ENCODE peak calls at places on chromosomes 7 and 10, in four cellular contexts. D is skeletal muscle cell, W is left kidney, Z is M059J. P is an unnamed sample.
A peak's percentile ranks its signal among the peaks of the same experiment; 100 is the strongest.

GRCh38 chr7:134941185-134941900 is 45.0 kb upstream of the AGBL3 start:
- DNase-seq in D (peak; percentile 73), W (peak; percentile 16), Z (peak; percentile 83), P (peak; percentile 62)

GRCh38 chr7:35874881-35875280 is 74.0 kb downstream of the SEPTIN7 start:
- DNase-seq in D (peak; percentile 12), W (no peak), Z (no peak), P (no peak)

GRCh38 chr7:31134246-31135188 is 82.4 kb downstream of the ADCYAP1R1 start:
- DNase-seq in D (peak; percentile 15), W (peak; percentile 92), Z (peak; percentile 73), P (peak; percentile 23)

GRCh38 chr7:12210179-12211053 is 678 bp upstream of the TMEM106B start:
- DNase-seq in D (peak; percentile 4), W (peak; percentile 65), Z (no peak), P (no peak)

GRCh38 chr10:49465717-49466116 is 69.8 kb upstream of the DRGX start:
- DNase-seq in D (no peak), W (no peak), Z (no peak), P (no peak)

GRCh38 chr7:71784180-71784579 is 628.0 kb downstream of the CALN1 start:
- DNase-seq in D (no peak), W (peak; percentile 27), Z (no peak), P (no peak)

GRCh38 chr7:114943530-114943929 is 21.6 kb downstream of the MDFIC start:
- DNase-seq in D (no peak), W (no peak), Z (no peak), P (no peak)

GRCh38 chr7:50812847-50813475 is 30.3 kb upstream of the GRB10 start:
- DNase-seq in D (no peak), W (peak; percentile 75), Z (peak; percentile 93), P (no peak)

GRCh38 chr7:143279186-143280098 is 5.3 kb upstream of the TMEM139 start:
- DNase-seq in D (peak; percentile 20), W (peak; percentile 63), Z (peak; percentile 90), P (no peak)

GRCh38 chr10:119135517-119135890 is 30.0 kb downstream of the SFXN4 start:
- DNase-seq in D (peak; percentile 59), W (no peak), Z (no peak), P (peak; percentile 36)

GRCh38 chr7:42237162-42237821 is at the start of gene GLI3:
- DNase-seq in D (peak; percentile 85), W (peak; percentile 98), Z (peak; percentile 95), P (peak; percentile 77)

GRCh38 chr7:137324796-137325700 is 18.5 kb downstream of the PTN start:
- DNase-seq in D (no peak), W (no peak), Z (no peak), P (no peak)

GRCh38 chr7:92504563-92504962 is 23.8 kb downstream of the PEX1 start:
- DNase-seq in D (no peak), W (no peak), Z (no peak), P (no peak)

GRCh38 chr10:58189269-58189668 is 78.4 kb downstream of the IPMK start:
- DNase-seq in D (peak; percentile 53), W (peak; percentile 71), Z (peak; percentile 55), P (peak; percentile 37)